ENCODE peak calls at places on chromosomes 4 and X, in four cellular contexts. K is IMR-90, R is Karpas-422, Y is H9. W is an unnamed sample.

GRCh38 chr4:167238226-167238625 is 3.9 kb upstream of the SPOCK3 start:
- DNase-seq in Y (no peak), R (no peak), K (no peak), W (no peak)

GRCh38 chr4:30718021-30718888 is 1.9 kb upstream of the PCDH7 start:
- DNase-seq in K (peak; percentile 36), R (no peak), Y (peak; percentile 65), W (peak; percentile 60)

GRCh38 chrX:15274946-15275345 is 5.1 kb upstream of the ASB9 start:
- DNase-seq in R (no peak), Y (no peak), K (no peak), W (no peak)

GRCh38 chrX:53050841-53051240 is 2.3 kb downstream of the GPR173 start:
- DNase-seq in R (no peak), Y (no peak), K (no peak), W (no peak)

GRCh38 chr4:25696409-25696808 is 40.8 kb downstream of the SLC34A2 start:
- DNase-seq in R (no peak), Y (no peak), K (no peak), W (no peak)

GRCh38 chrX:12977761-12978204 is 2.9 kb downstream of the TMSB4X start:
- DNase-seq in R (no peak), Y (no peak), K (no peak), W (no peak)

GRCh38 chrX:23952984-23953907 is 45.4 kb downstream of the CXorf58 start:
- DNase-seq in R (peak; percentile 66), K (no peak), Y (peak; percentile 72), W (no peak)

GRCh38 chr4:150150545-150151156 is 72.4 kb downstream of the DCLK2 start:
- DNase-seq in R (no peak), Y (no peak), K (no peak), W (no peak)

GRCh38 chrX:112759512-112759911 is 79.8 kb upstream of the LHFPL1 start:
- DNase-seq in K (no peak), Y (no peak), R (no peak), W (no peak)

GRCh38 chr4:141158219-141158618 is 24.9 kb upstream of the RNF150 start:
- DNase-seq in R (peak; percentile 73), K (peak; percentile 55), Y (no peak), W (no peak)

GRCh38 chr4:159258889-159259560 is 156.1 kb downstream of the RAPGEF2 start:
- DNase-seq in K (no peak), R (no peak), Y (no peak), W (no peak)

GRCh38 chr4:42655248-42655647 is 1.7 kb downstream of the ATP8A1 start:
- DNase-seq in R (no peak), K (no peak), Y (no peak), W (no peak)
- H3K9ac ChIP-seq in R (peak overlapping the region; percentile 76), K (no peak overlapping the region), Y (no peak overlapping the region), W (no peak overlapping the region)

GRCh38 chrX:20116575-20117240 is at the start of gene MAP7D2:
- DNase-seq in R (no peak), Y (peak; percentile 31), K (no peak), W (no peak)

GRCh38 chrX:20118065-20118824 is 1.5 kb upstream of the MAP7D2 start:
- DNase-seq in K (no peak), Y (no peak), R (no peak), W (peak; percentile 72)

GRCh38 chrX:20112022-20112421 is 4.7 kb downstream of the MAP7D2 start:
- DNase-seq in Y (no peak), K (no peak), R (no peak), W (no peak)

GRCh38 chrX:20116087-20116574 is 576 bp downstream of the MAP7D2 start:
- DNase-seq in R (no peak), K (no peak), Y (peak; percentile 33), W (no peak)
- H3K4me2 ChIP-seq in R (no peak overlapping the region), K (peak overlapping the region; percentile 10), Y (peak overlapping the region; percentile 34), W (peak overlapping the region; percentile 81)

GRCh38 chr4:78293841-78294301 is 236.7 kb downstream of the FRAS1 start:
- DNase-seq in Y (no peak), R (no peak), K (peak; percentile 74), W (peak; percentile 65)

GRCh38 chr4:78292336-78292735 is 235.2 kb downstream of the FRAS1 start:
- DNase-seq in Y (no peak), R (no peak), K (no peak), W (no peak)

GRCh38 chr4:78296261-78296660 is 239.1 kb downstream of the FRAS1 start:
- DNase-seq in Y (no peak), R (no peak), K (no peak), W (no peak)

GRCh38 chr4:78291277-78291676 is 234.2 kb downstream of the FRAS1 start:
- DNase-seq in K (no peak), R (no peak), Y (no peak), W (no peak)

DNA sequence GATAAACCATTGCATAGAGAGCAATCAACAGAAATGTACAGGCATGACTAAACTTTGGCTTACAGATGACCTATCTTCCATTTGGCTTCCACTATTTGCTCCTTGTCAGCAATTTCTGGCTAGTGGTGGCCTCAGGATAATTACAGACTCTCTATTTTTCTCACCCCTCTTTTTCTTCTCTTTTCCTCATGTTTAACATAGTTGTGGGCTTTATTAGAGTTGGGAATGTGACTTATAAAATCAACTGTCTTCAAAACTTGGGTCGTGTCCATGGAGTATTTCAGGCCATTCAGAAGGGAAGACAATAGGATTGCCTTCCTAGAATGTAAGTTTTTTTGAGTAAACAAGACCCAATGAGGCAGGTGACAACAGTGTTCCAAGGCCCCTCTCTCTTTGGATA is 236.2 kb downstream of the FRAS1 start:
- DNase-seq in K (peak; percentile 8), R (no peak), Y (no peak), W (no peak)
- H3K9ac ChIP-seq in K (no peak overlapping the region), R (no peak overlapping the region), Y (no peak overlapping the region), W (no peak overlapping the region)

GRCh38 chr4:147599206-147599605 is 18.0 kb upstream of the TMEM184C start:
- DNase-seq in R (no peak), K (no peak), Y (no peak), W (no peak)

GRCh38 chr4:147596377-147596776 is 20.8 kb upstream of the TMEM184C start:
- DNase-seq in K (peak; percentile 31), R (peak; percentile 55), Y (no peak), W (peak; percentile 32)

GRCh38 chr4:147596976-147597375 is 20.2 kb upstream of the TMEM184C start:
- DNase-seq in Y (no peak), K (peak; percentile 93), R (no peak), W (peak; percentile 64)

GRCh38 chr4:147599764-147600163 is 17.4 kb upstream of the TMEM184C start:
- DNase-seq in K (peak; percentile 71), R (no peak), Y (no peak), W (no peak)

GRCh38 chr4:147597561-147597960 is 19.6 kb upstream of the TMEM184C start:
- DNase-seq in K (no peak), Y (no peak), R (no peak), W (no peak)
- H3K4me2 ChIP-seq in K (peak overlapping the region; percentile 36), Y (no peak overlapping the region), R (no peak overlapping the region), W (no peak overlapping the region)

W was measured in mammary epithelial cell.